ENCODE peak calls at places on chromosomes 5 and 9, in four cellular contexts. Z is GF-D8, W is IMR-90, T is MV-4-11. X is an unnamed sample.

GRCh38 chr5:39209924-39210323 is 9.4 kb downstream of the FYB1 start:
- DNase-seq in W (no peak), Z (peak), T (peak), X (no peak)

GRCh38 chr5:119876522-119876921 is 247.2 kb downstream of the FAM170A start:
- DNase-seq in T (no peak), Z (no peak), W (no peak), X (no peak)

GRCh38 chr9:136051568-136052432 is 43.3 kb downstream of the NACC2 start:
- DNase-seq in Z (no peak), W (peak), T (peak), X (peak)

GRCh38 chr5:176780951-176781350 is 29.4 kb upstream of the UNC5A start:
- DNase-seq in T (no peak), W (no peak), Z (no peak), X (no peak)

GRCh38 chr9:101530076-101530711 is 3.5 kb upstream of the RNF20 start:
- DNase-seq in T (peak), W (peak), Z (no peak), X (peak)

GRCh38 chr5:80219381-80219780 is 36.5 kb downstream of the SERINC5 start:
- DNase-seq in T (no peak), Z (no peak), W (no peak), X (no peak)

GRCh38 chr9:97316904-97317303 is 9.4 kb downstream of the CCDC180 start:
- DNase-seq in Z (no peak), W (no peak), T (no peak), X (no peak)

GRCh38 chr5:141485305-141486055 is 650 bp downstream of the PCDHGC4 start:
- DNase-seq in T (no peak), W (no peak), Z (no peak), X (no peak)

GRCh38 chr9:3659647-3660046 is 133.8 kb upstream of the RFX3 start:
- DNase-seq in Z (no peak), W (no peak), T (no peak), X (no peak)

GRCh38 chr9:136482046-136482792 is 621 bp downstream of the SEC16A start:
- DNase-seq in W (peak), Z (peak), T (peak), X (peak)

GRCh38 chr9:133945977-133946753 is 46.0 kb downstream of the VAV2 start:
- DNase-seq in T (no peak), W (no peak), Z (no peak), X (no peak)

GRCh38 chr5:160539431-160539830 is 117.8 kb downstream of the PTTG1 start:
- DNase-seq in Z (no peak), T (no peak), W (no peak), X (no peak)

X was measured in HFFc6.